ENCODE peak calls at places on chromosome 11, in five cellular contexts. M, C, O, G and F are unnamed samples.

GRCh38 chr11:71294846-71295600 is 42.6 kb upstream of the SHANK2 start:
- DNase-seq in M (no peak), C (no peak), O (no peak), G (no peak), F (no peak)

GRCh38 chr11:64566042-64566914 is 24.7 kb upstream of the SLC22A12 start:
- DNase-seq in M (peak), C (no peak), O (no peak), G (peak), F (peak)

GRCh38 chr11:134514354-134514951 is 102.4 kb upstream of the B3GAT1 start:
- DNase-seq in M (no peak), C (no peak), O (no peak), G (no peak), F (no peak)

GRCh38 chr11:117919326-117920275 is 9.6 kb downstream of the TMPRSS13 start:
- DNase-seq in M (no peak), C (no peak), O (no peak), G (no peak), F (no peak)

GRCh38 chr11:123718075-123718868 is 23.2 kb downstream of the ZNF202 start:
- DNase-seq in M (no peak), C (no peak), O (no peak), G (no peak), F (no peak)

GRCh38 chr11:36601145-36601544 is 3.1 kb upstream of the RAG2 start:
- DNase-seq in M (no peak), C (no peak), O (no peak), G (no peak), F (no peak)

GRCh38 chr11:14454861-14455632 is 44.6 kb downstream of the COPB1 start:
- DNase-seq in M (peak), C (no peak), O (peak), G (no peak), F (no peak)

GRCh38 chr11:29786092-29786491 is 230.7 kb downstream of the KCNA4 start:
- DNase-seq in M (no peak), C (no peak), O (no peak), G (no peak), F (no peak)

GRCh38 chr11:117281159-117281558 is 10.0 kb upstream of the BACE1-AS start:
- DNase-seq in M (peak), C (no peak), O (no peak), G (peak), F (peak)

GRCh38 chr11:101003468-101003867 is 126.1 kb downstream of the PGR start:
- DNase-seq in M (peak), C (no peak), O (no peak), G (no peak), F (no peak)

GRCh38 chr11:74019860-74020259 is 11.0 kb upstream of the UCP3 start:
- DNase-seq in M (no peak), C (no peak), O (no peak), G (no peak), F (peak)

GRCh38 chr11:35248558-35249323 is 109.8 kb downstream of the CD44 start:
- DNase-seq in M (no peak), C (no peak), O (no peak), G (no peak), F (no peak)

GRCh38 chr11:114171257-114172054 is 111.9 kb downstream of the ZBTB16 start:
- DNase-seq in M (no peak), C (no peak), O (no peak), G (no peak), F (no peak)

GRCh38 chr11:57476223-57476882 is 16.0 kb downstream of the RTN4RL2 start:
- DNase-seq in M (no peak), C (no peak), O (no peak), G (no peak), F (no peak)

GRCh38 chr11:94924074-94925031 is 49.0 kb downstream of the CWC15 start:
- DNase-seq in M (no peak), C (no peak), O (no peak), G (no peak), F (no peak)

GRCh38 chr11:64353761-64354506 is 5.0 kb upstream of the RPS6KA4 start:
- DNase-seq in M (no peak), C (no peak), O (no peak), G (no peak), F (no peak)

GRCh38 chr11:103928040-103928555 is 108.3 kb upstream of the DDI1 start:
- DNase-seq in M (peak), C (no peak), O (no peak), G (no peak), F (no peak)

GRCh38 chr11:75916882-75917281 is 101.9 kb downstream of the UVRAG start:
- DNase-seq in M (no peak), C (no peak), O (no peak), G (no peak), F (no peak)

GRCh38 chr11:34427171-34427805 is 11.4 kb upstream of the CAT start:
- DNase-seq in M (peak), C (no peak), O (no peak), G (peak), F (peak)

GRCh38 chr11:109729761-109730160 is 307.8 kb downstream of the C11orf87 start:
- DNase-seq in M (no peak), C (no peak), O (no peak), G (no peak), F (no peak)

GRCh38 chr11:132337819-132338416 is 967.5 kb downstream of the NTM start:
- DNase-seq in M (no peak), C (no peak), O (no peak), G (no peak), F (no peak)

GRCh38 chr11:91136631-91137030 is 913.8 kb upstream of the CHORDC1 start:
- DNase-seq in M (no peak), C (no peak), O (no peak), G (no peak), F (no peak)

GRCh38 chr11:79227732-79228416 is 213.0 kb downstream of the TENM4 start:
- DNase-seq in M (peak), C (no peak), O (no peak), G (no peak), F (no peak)

GRCh38 chr11:45333023-45333422 is 46.9 kb upstream of the SYT13 start:
- DNase-seq in M (no peak), C (no peak), O (no peak), G (no peak), F (no peak)
- H3K4me3 ChIP-seq in M (no peak), C (no peak), O (no peak), G (peak), F (peak)

DNA sequence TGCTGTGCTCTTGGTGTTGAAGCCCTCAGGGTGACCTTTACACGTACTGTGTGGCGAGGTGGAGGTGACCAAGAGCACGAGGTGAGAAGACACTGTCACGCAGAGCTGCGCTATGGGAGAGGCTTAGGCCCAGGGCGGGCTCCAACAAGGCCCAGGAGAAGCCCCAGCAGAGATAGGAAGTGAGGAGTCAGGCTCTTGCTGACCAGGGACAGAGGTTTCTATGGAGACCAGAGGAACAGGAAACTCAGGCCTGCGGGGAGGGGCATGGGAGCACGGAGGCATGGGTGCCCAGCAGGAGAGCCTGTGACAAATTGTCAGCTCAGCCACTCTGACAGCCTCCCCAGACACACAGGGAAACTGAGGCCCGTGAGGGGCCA is 15.8 kb downstream of the DGKZ start:
- DNase-seq in M (peak), C (no peak), O (no peak), G (no peak), F (no peak)
- H3K4me3 ChIP-seq in M (no peak), C (no peak), O (peak), G (no peak), F (no peak)

GRCh38 chr11:62505112-62505783 is 41.4 kb downstream of the AHNAK start:
- DNase-seq in M (peak), C (no peak), O (no peak), G (no peak), F (no peak)
- H3K4me3 ChIP-seq in M (no peak), C (no peak), O (peak), G (no peak), F (no peak)

DNA sequence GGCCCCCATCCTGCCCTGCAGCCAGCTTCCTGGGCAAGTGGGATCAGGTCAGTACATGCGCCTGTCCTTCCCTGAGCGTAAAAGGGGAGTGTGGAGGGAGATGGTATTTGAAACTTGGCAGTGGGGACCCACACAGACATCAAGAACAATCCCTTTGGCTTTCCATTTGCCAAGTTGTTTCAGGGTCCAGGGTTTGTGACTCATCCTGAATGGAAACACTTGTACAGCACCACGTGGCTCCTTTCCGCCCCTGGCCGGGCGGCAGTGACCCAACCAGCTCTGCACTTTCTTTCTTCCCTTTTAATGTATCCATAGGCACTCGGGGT is 190.1 kb downstream of the SNX19 start:
- DNase-seq in M (no peak), C (no peak), O (no peak), G (no peak), F (no peak)
- H3K4me3 ChIP-seq in M (no peak), C (no peak), O (no peak), G (no peak), F (no peak)

GRCh38 chr11:61718613-61719302 is 33.7 kb upstream of the MYRF start:
- DNase-seq in M (peak), C (no peak), O (no peak), G (no peak), F (no peak)
- H3K4me3 ChIP-seq in M (peak), C (no peak), O (no peak), G (peak), F (peak)

GRCh38 chr11:126277780-126278179 is 5.1 kb upstream of the TIRAP start:
- DNase-seq in M (no peak), C (no peak), O (no peak), G (no peak), F (no peak)
- H3K4me3 ChIP-seq in M (no peak), C (no peak), O (no peak), G (no peak), F (no peak)

GRCh38 chr11:20163778-20164133 is 3.5 kb upstream of the DBX1 start:
- DNase-seq in M (no peak), C (no peak), O (no peak), G (no peak), F (no peak)
- H3K4me3 ChIP-seq in M (peak), C (no peak), O (peak), G (peak), F (peak)